ENCODE peak calls at places on chromosomes 4 and X, in nine cellular contexts. One of them, this sample, is unnamed.

GRCh38 chr4:168648929-168649328 is 152.1 kb downstream of the PALLD start:
- DNase-seq in endothelial cell of umbilical vein: peak; percentile 58
- DNase-seq in aorta: no peak
- DNase-seq in Peyer's patch: no peak
- DNase-seq in heart right ventricle: no peak
- DNase-seq in uterus: no peak
- DNase-seq in A549: peak; percentile 62
- DNase-seq in breast epithelium: no peak
- DNase-seq in fibroblast of lung: no peak
- DNase-seq in this sample: peak; percentile 69

GRCh38 chrX:41373989-41374606 is 40.1 kb downstream of the DDX3X start:
- DNase-seq in endothelial cell of umbilical vein: no peak
- DNase-seq in aorta: no peak
- DNase-seq in Peyer's patch: no peak
- DNase-seq in heart right ventricle: no peak
- DNase-seq in uterus: no peak
- DNase-seq in A549: no peak
- DNase-seq in breast epithelium: no peak
- DNase-seq in fibroblast of lung: no peak
- DNase-seq in this sample: no peak

GRCh38 chr4:147526272-147526654 is 45.4 kb downstream of the EDNRA start:
- DNase-seq in endothelial cell of umbilical vein: no peak
- DNase-seq in aorta: no peak
- DNase-seq in Peyer's patch: no peak
- DNase-seq in heart right ventricle: no peak
- DNase-seq in uterus: no peak
- DNase-seq in A549: no peak
- DNase-seq in breast epithelium: no peak
- DNase-seq in fibroblast of lung: no peak
- DNase-seq in this sample: no peak

GRCh38 chr4:56062527-56062926 is 113.8 kb downstream of the CEP135 start:
- DNase-seq in endothelial cell of umbilical vein: no peak
- DNase-seq in aorta: no peak
- DNase-seq in Peyer's patch: no peak
- DNase-seq in heart right ventricle: no peak
- DNase-seq in uterus: no peak
- DNase-seq in A549: no peak
- DNase-seq in breast epithelium: no peak
- DNase-seq in fibroblast of lung: no peak
- DNase-seq in this sample: no peak

GRCh38 chr4:90113881-90114457 is 13.2 kb upstream of the CCSER1 start:
- DNase-seq in endothelial cell of umbilical vein: no peak
- DNase-seq in aorta: no peak
- DNase-seq in Peyer's patch: no peak
- DNase-seq in heart right ventricle: no peak
- DNase-seq in uterus: no peak
- DNase-seq in A549: no peak
- DNase-seq in breast epithelium: no peak
- DNase-seq in fibroblast of lung: no peak
- DNase-seq in this sample: no peak

GRCh38 chr4:7917669-7918068 is 22.0 kb downstream of the AFAP1 start:
- DNase-seq in endothelial cell of umbilical vein: no peak
- DNase-seq in aorta: no peak
- DNase-seq in Peyer's patch: no peak
- DNase-seq in heart right ventricle: no peak
- DNase-seq in uterus: no peak
- DNase-seq in A549: no peak
- DNase-seq in breast epithelium: no peak
- DNase-seq in fibroblast of lung: no peak
- DNase-seq in this sample: no peak

GRCh38 chr4:946517-947471 is 14.5 kb downstream of the TMEM175 start:
- DNase-seq in endothelial cell of umbilical vein: no peak
- DNase-seq in aorta: peak; percentile 48
- DNase-seq in Peyer's patch: no peak
- DNase-seq in heart right ventricle: no peak
- DNase-seq in uterus: no peak
- DNase-seq in A549: no peak
- DNase-seq in breast epithelium: no peak
- DNase-seq in fibroblast of lung: no peak
- DNase-seq in this sample: no peak

GRCh38 chr4:6617246-6617645 is 23.2 kb upstream of the MRFAP1 start:
- DNase-seq in endothelial cell of umbilical vein: no peak
- DNase-seq in aorta: peak; percentile 5
- DNase-seq in Peyer's patch: no peak
- DNase-seq in heart right ventricle: no peak
- DNase-seq in uterus: no peak
- DNase-seq in A549: no peak
- DNase-seq in breast epithelium: no peak
- DNase-seq in fibroblast of lung: no peak
- DNase-seq in this sample: no peak

GRCh38 chr4:128858875-128859696 is 49.6 kb downstream of the JADE1 start:
- DNase-seq in endothelial cell of umbilical vein: no peak
- DNase-seq in aorta: no peak
- DNase-seq in Peyer's patch: no peak
- DNase-seq in heart right ventricle: no peak
- DNase-seq in uterus: peak; percentile 47
- DNase-seq in A549: peak; percentile 11
- DNase-seq in breast epithelium: no peak
- DNase-seq in fibroblast of lung: peak; percentile 75
- DNase-seq in this sample: peak; percentile 86

GRCh38 chr4:54723220-54723619 is 65.5 kb downstream of the KIT start:
- DNase-seq in endothelial cell of umbilical vein: no peak
- DNase-seq in aorta: no peak
- DNase-seq in Peyer's patch: no peak
- DNase-seq in heart right ventricle: no peak
- DNase-seq in uterus: no peak
- DNase-seq in A549: no peak
- DNase-seq in breast epithelium: no peak
- DNase-seq in fibroblast of lung: no peak
- DNase-seq in this sample: peak; percentile 17

GRCh38 chr4:81039351-81040174 is 9.1 kb downstream of the BMP3 start:
- DNase-seq in endothelial cell of umbilical vein: no peak
- DNase-seq in aorta: no peak
- DNase-seq in Peyer's patch: no peak
- DNase-seq in heart right ventricle: no peak
- DNase-seq in uterus: no peak
- DNase-seq in A549: no peak
- DNase-seq in breast epithelium: no peak
- DNase-seq in fibroblast of lung: no peak
- DNase-seq in this sample: no peak

GRCh38 chr4:80016506-80016905 is 56.5 kb downstream of the ANTXR2 start:
- DNase-seq in endothelial cell of umbilical vein: no peak
- DNase-seq in aorta: no peak
- DNase-seq in Peyer's patch: no peak
- DNase-seq in heart right ventricle: no peak
- DNase-seq in uterus: no peak
- DNase-seq in A549: no peak
- DNase-seq in breast epithelium: no peak
- DNase-seq in fibroblast of lung: no peak
- DNase-seq in this sample: no peak

GRCh38 chrX:139091878-139092277 is 380.4 kb upstream of the FGF13 start:
- DNase-seq in endothelial cell of umbilical vein: no peak
- DNase-seq in aorta: no peak
- DNase-seq in Peyer's patch: no peak
- DNase-seq in heart right ventricle: no peak
- DNase-seq in uterus: no peak
- DNase-seq in A549: no peak
- DNase-seq in breast epithelium: no peak
- DNase-seq in fibroblast of lung: no peak
- DNase-seq in this sample: no peak

GRCh38 chr4:7025040-7025602 is 18.1 kb upstream of the TADA2B start:
- DNase-seq in endothelial cell of umbilical vein: no peak
- DNase-seq in aorta: peak; percentile 69
- DNase-seq in Peyer's patch: no peak
- DNase-seq in heart right ventricle: no peak
- DNase-seq in uterus: no peak
- DNase-seq in A549: no peak
- DNase-seq in breast epithelium: no peak
- DNase-seq in fibroblast of lung: no peak
- DNase-seq in this sample: no peak

GRCh38 chrX:74535211-74535621 is 79.2 kb downstream of the RLIM start:
- DNase-seq in endothelial cell of umbilical vein: no peak
- DNase-seq in aorta: no peak
- DNase-seq in Peyer's patch: no peak
- DNase-seq in heart right ventricle: no peak
- DNase-seq in uterus: no peak
- DNase-seq in A549: peak; percentile 29
- DNase-seq in breast epithelium: no peak
- DNase-seq in fibroblast of lung: peak; percentile 77
- DNase-seq in this sample: peak; percentile 61

GRCh38 chrX:67524428-67524827 is 19.4 kb upstream of the AR start:
- DNase-seq in endothelial cell of umbilical vein: no peak
- DNase-seq in aorta: no peak
- DNase-seq in Peyer's patch: no peak
- DNase-seq in heart right ventricle: no peak
- DNase-seq in uterus: no peak
- DNase-seq in A549: no peak
- DNase-seq in breast epithelium: no peak
- DNase-seq in fibroblast of lung: no peak
- DNase-seq in this sample: no peak

DNA sequence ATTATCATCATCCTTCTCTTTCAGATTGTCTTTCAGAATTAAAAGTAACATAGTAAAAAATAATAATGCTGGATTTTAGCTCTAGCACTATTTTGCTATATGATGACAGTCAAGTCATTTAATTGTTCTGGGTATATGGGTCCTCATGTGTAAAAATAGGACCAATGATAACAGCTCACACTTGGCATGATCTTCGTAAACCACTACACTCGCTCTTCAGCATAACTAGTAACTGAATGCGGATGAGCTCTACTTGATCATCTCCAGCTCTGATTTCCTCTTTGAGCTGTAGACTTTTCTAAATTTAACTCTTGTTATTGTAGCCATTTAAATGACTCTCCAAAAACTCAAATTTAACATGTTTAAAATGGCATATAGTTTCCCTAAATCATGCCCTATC is 831.8 kb upstream of the HS3ST1 start:
- DNase-seq in endothelial cell of umbilical vein: no peak
- DNase-seq in aorta: no peak
- DNase-seq in Peyer's patch: no peak
- DNase-seq in heart right ventricle: no peak
- DNase-seq in uterus: no peak
- DNase-seq in A549: no peak
- DNase-seq in breast epithelium: no peak
- DNase-seq in fibroblast of lung: no peak
- DNase-seq in this sample: no peak
- H3K27ac ChIP-seq in endothelial cell of umbilical vein: no peak overlapping the region
- H3K27ac ChIP-seq in aorta: no peak overlapping the region
- H3K27ac ChIP-seq in Peyer's patch: no peak overlapping the region
- H3K27ac ChIP-seq in heart right ventricle: no peak overlapping the region
- H3K27ac ChIP-seq in uterus: no peak overlapping the region
- H3K27ac ChIP-seq in A549: no peak overlapping the region
- H3K27ac ChIP-seq in breast epithelium: no peak overlapping the region
- H3K27ac ChIP-seq in fibroblast of lung: no peak overlapping the region
- H3K27ac ChIP-seq in this sample: no peak overlapping the region

DNA sequence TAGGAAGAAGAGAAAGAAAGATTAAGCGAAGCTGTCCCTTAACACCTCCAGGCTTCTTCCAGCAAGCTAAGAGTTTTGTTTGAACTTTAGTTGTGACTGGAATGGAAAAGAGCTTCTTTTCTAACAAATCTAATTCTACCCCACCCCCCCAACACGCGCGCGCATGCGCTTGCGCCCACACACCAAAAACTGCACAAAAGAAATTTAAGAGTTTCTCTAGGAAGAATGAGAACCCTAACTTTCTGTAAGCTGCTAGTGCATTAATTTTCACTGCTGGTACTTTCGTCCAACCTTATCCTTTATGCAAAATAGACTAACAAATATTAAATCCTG is 9.0 kb upstream of the INTU start:
- DNase-seq in endothelial cell of umbilical vein: peak; percentile 40
- DNase-seq in aorta: peak; percentile 84
- DNase-seq in Peyer's patch: no peak
- DNase-seq in heart right ventricle: no peak
- DNase-seq in uterus: peak; percentile 26
- DNase-seq in A549: peak; percentile 6
- DNase-seq in breast epithelium: no peak
- DNase-seq in fibroblast of lung: peak; percentile 48
- DNase-seq in this sample: peak; percentile 47
- H3K4me3 ChIP-seq in endothelial cell of umbilical vein: peak overlapping the region; percentile 48
- H3K4me3 ChIP-seq in aorta: peak overlapping the region; percentile 91
- H3K4me3 ChIP-seq in Peyer's patch: peak overlapping the region; percentile 52
- H3K4me3 ChIP-seq in heart right ventricle: peak overlapping the region; percentile 40
- H3K4me3 ChIP-seq in uterus: peak overlapping the region; percentile 37
- H3K4me3 ChIP-seq in A549: peak overlapping the region; percentile 75
- H3K4me3 ChIP-seq in breast epithelium: peak overlapping the region; percentile 84
- H3K4me3 ChIP-seq in fibroblast of lung: peak overlapping the region; percentile 84
- H3K4me3 ChIP-seq in this sample: peak overlapping the region; percentile 32

GRCh38 chr4:41157009-41157408 is 57.3 kb downstream of the APBB2 start:
- DNase-seq in endothelial cell of umbilical vein: no peak
- DNase-seq in aorta: no peak
- DNase-seq in Peyer's patch: no peak
- DNase-seq in heart right ventricle: no peak
- DNase-seq in uterus: no peak
- DNase-seq in A549: no peak
- DNase-seq in breast epithelium: no peak
- DNase-seq in fibroblast of lung: no peak
- DNase-seq in this sample: no peak

GRCh38 chr4:41160856-41161255 is 53.5 kb downstream of the APBB2 start:
- DNase-seq in endothelial cell of umbilical vein: no peak
- DNase-seq in aorta: no peak
- DNase-seq in Peyer's patch: no peak
- DNase-seq in heart right ventricle: no peak
- DNase-seq in uterus: no peak
- DNase-seq in A549: no peak
- DNase-seq in breast epithelium: no peak
- DNase-seq in fibroblast of lung: peak; percentile 34
- DNase-seq in this sample: no peak

GRCh38 chr4:41158274-41158673 is 56.1 kb downstream of the APBB2 start:
- DNase-seq in endothelial cell of umbilical vein: peak; percentile 20
- DNase-seq in aorta: no peak
- DNase-seq in Peyer's patch: no peak
- DNase-seq in heart right ventricle: no peak
- DNase-seq in uterus: no peak
- DNase-seq in A549: no peak
- DNase-seq in breast epithelium: no peak
- DNase-seq in fibroblast of lung: no peak
- DNase-seq in this sample: no peak

GRCh38 chr4:41160010-41160789 is 54.1 kb downstream of the APBB2 start:
- DNase-seq in endothelial cell of umbilical vein: peak; percentile 98
- DNase-seq in aorta: no peak
- DNase-seq in Peyer's patch: no peak
- DNase-seq in heart right ventricle: no peak
- DNase-seq in uterus: peak; percentile 68
- DNase-seq in A549: peak; percentile 80
- DNase-seq in breast epithelium: no peak
- DNase-seq in fibroblast of lung: peak; percentile 82
- DNase-seq in this sample: no peak

GRCh38 chr4:41158756-41159155 is 55.6 kb downstream of the APBB2 start:
- DNase-seq in endothelial cell of umbilical vein: no peak
- DNase-seq in aorta: no peak
- DNase-seq in Peyer's patch: no peak
- DNase-seq in heart right ventricle: no peak
- DNase-seq in uterus: no peak
- DNase-seq in A549: no peak
- DNase-seq in breast epithelium: no peak
- DNase-seq in fibroblast of lung: no peak
- DNase-seq in this sample: no peak
- H3K27ac ChIP-seq in endothelial cell of umbilical vein: peak overlapping the region; percentile 92
- H3K27ac ChIP-seq in aorta: no peak overlapping the region
- H3K27ac ChIP-seq in Peyer's patch: no peak overlapping the region
- H3K27ac ChIP-seq in heart right ventricle: no peak overlapping the region
- H3K27ac ChIP-seq in uterus: peak overlapping the region; percentile 76
- H3K27ac ChIP-seq in A549: peak overlapping the region; percentile 32
- H3K27ac ChIP-seq in breast epithelium: no peak overlapping the region
- H3K27ac ChIP-seq in fibroblast of lung: no peak overlapping the region
- H3K27ac ChIP-seq in this sample: no peak overlapping the region

GRCh38 chr4:110487873-110488272 is 11.9 kb downstream of the ENPEP start:
- DNase-seq in endothelial cell of umbilical vein: no peak
- DNase-seq in aorta: no peak
- DNase-seq in Peyer's patch: no peak
- DNase-seq in heart right ventricle: no peak
- DNase-seq in uterus: no peak
- DNase-seq in A549: no peak
- DNase-seq in breast epithelium: no peak
- DNase-seq in fibroblast of lung: peak; percentile 54
- DNase-seq in this sample: no peak
- H3K4me3 ChIP-seq in endothelial cell of umbilical vein: no peak overlapping the region
- H3K4me3 ChIP-seq in aorta: no peak overlapping the region
- H3K4me3 ChIP-seq in Peyer's patch: peak overlapping the region; percentile 7
- H3K4me3 ChIP-seq in heart right ventricle: no peak overlapping the region
- H3K4me3 ChIP-seq in uterus: no peak overlapping the region
- H3K4me3 ChIP-seq in A549: no peak overlapping the region
- H3K4me3 ChIP-seq in breast epithelium: no peak overlapping the region
- H3K4me3 ChIP-seq in fibroblast of lung: no peak overlapping the region
- H3K4me3 ChIP-seq in this sample: no peak overlapping the region

This sample was measured in cardiac muscle cell.